ENCODE peak calls at places on chromosomes 6 and 20, in seven cellular contexts. T is brain microvascular endothelial cell; X is HL-60; W is AG10803; F is activated T-helper 9 cell treated with anti-CD3 and anti-CD28 coated beads, Interleukin-2, amount 50 U/mL, for 16 hours; N is activated naive CD4-positive, alpha-beta T cell treated with Interleukin-2 at 50 U/mL for 16 hours; K is IMR-90. E is an unnamed sample.

GRCh38 chr20:51488331-51488730 is 54.2 kb downstream of the NFATC2 start:
- DNase-seq in T (no peak), X (no peak), W (no peak), F (no peak), N (no peak), K (no peak), E (no peak)

GRCh38 chr6:30071081-30071818 is 4.3 kb downstream of the PPP1R11 start:
- DNase-seq in T (peak; percentile 25), X (no peak), W (peak; percentile 21), F (no peak), N (no peak), K (peak; percentile 15), E (no peak)

GRCh38 chr6:21915707-21916399 is 322.3 kb downstream of the SOX4 start:
- DNase-seq in T (peak; percentile 11), X (no peak), W (peak; percentile 60), F (no peak), N (no peak), K (peak; percentile 56), E (no peak)

GRCh38 chr6:148857817-148858390 is 111.1 kb downstream of the UST start:
- DNase-seq in T (peak; percentile 24), X (no peak), W (peak; percentile 94), F (no peak), N (no peak), K (peak; percentile 95), E (no peak)

GRCh38 chr6:53999088-53999755 is 112.0 kb upstream of the MLIP start:
- DNase-seq in T (no peak), X (no peak), W (no peak), F (no peak), N (no peak), K (no peak), E (no peak)

GRCh38 chr6:78989191-78989590 is 88.9 kb downstream of the PHIP start:
- DNase-seq in T (no peak), X (no peak), W (no peak), F (no peak), N (no peak), K (no peak), E (no peak)

GRCh38 chr6:42331019-42331418 is 113.4 kb upstream of the MRPS10 start:
- DNase-seq in T (no peak), X (no peak), W (no peak), F (no peak), N (no peak), K (no peak), E (no peak)

GRCh38 chr6:24574809-24575208 is 71.2 kb downstream of the KIAA0319 start:
- DNase-seq in T (no peak), X (peak; percentile 5), W (no peak), F (no peak), N (no peak), K (no peak), E (no peak)

GRCh38 chr6:2596222-2596621 is 154.5 kb downstream of the MYLK4 start:
- DNase-seq in T (no peak), X (no peak), W (no peak), F (no peak), N (no peak), K (no peak), E (no peak)

GRCh38 chr6:17967668-17968067 is 19.8 kb downstream of the KIF13A start:
- DNase-seq in T (no peak), X (no peak), W (no peak), F (no peak), N (no peak), K (no peak), E (no peak)

GRCh38 chr6:43883698-43884659 is 114.0 kb downstream of the VEGFA start:
- DNase-seq in T (no peak), X (peak; percentile 43), W (no peak), F (no peak), N (no peak), K (no peak), E (no peak)

GRCh38 chr20:58892126-58892931 is 39.8 kb downstream of the GNAS start:
- DNase-seq in T (peak; percentile 34), X (peak; percentile 68), W (peak; percentile 58), F (peak; percentile 62), N (peak; percentile 72), K (peak; percentile 50), E (peak; percentile 70)

GRCh38 chr6:12422848-12423247 is 132.7 kb downstream of the EDN1 start:
- DNase-seq in T (no peak), X (no peak), W (peak; percentile 72), F (no peak), N (no peak), K (no peak), E (no peak)

GRCh38 chr6:11207199-11207968 is 25.1 kb downstream of the NEDD9 start:
- DNase-seq in T (peak; percentile 99), X (peak; percentile 85), W (peak; percentile 100), F (no peak), N (no peak), K (peak; percentile 100), E (no peak)

GRCh38 chr6:33993091-33993490 is 152.8 kb downstream of the GRM4 start:
- DNase-seq in T (no peak), X (no peak), W (no peak), F (no peak), N (no peak), K (no peak), E (no peak)

GRCh38 chr6:14231546-14232280 is 114.1 kb downstream of the CD83 start:
- DNase-seq in T (peak; percentile 10), X (no peak), W (peak; percentile 13), F (no peak), N (no peak), K (peak; percentile 46), E (no peak)

GRCh38 chr20:64079273-64080012 is at the start of gene RGS19:
- DNase-seq in T (no peak), X (peak; percentile 97), W (peak; percentile 64), F (peak; percentile 51), N (peak; percentile 66), K (peak; percentile 64), E (no peak)

GRCh38 chr20:58705525-58705924 is 12.9 kb downstream of the NPEPL1 start:
- DNase-seq in T (no peak), X (no peak), W (no peak), F (no peak), N (no peak), K (no peak), E (no peak)

GRCh38 chr6:76441850-76442249 is 369.4 kb upstream of the IMPG1 start:
- DNase-seq in T (no peak), X (no peak), W (no peak), F (no peak), N (no peak), K (no peak), E (no peak)

GRCh38 chr6:12270551-12271228 is 19.5 kb upstream of the EDN1 start:
- DNase-seq in T (no peak), X (no peak), W (no peak), F (no peak), N (no peak), K (no peak), E (no peak)

GRCh38 chr20:50724851-50725721 is 6.3 kb upstream of the PARD6B start:
- DNase-seq in T (peak; percentile 98), X (no peak), W (peak; percentile 89), F (peak; percentile 62), N (peak; percentile 85), K (peak; percentile 96), E (peak; percentile 75)

GRCh38 chr6:13812359-13812642 is 2.1 kb downstream of the MCUR1 start:
- DNase-seq in T (no peak), X (no peak), W (no peak), F (no peak), N (no peak), K (no peak), E (no peak)

GRCh38 chr20:38275815-38276550 is 15.4 kb upstream of the KIAA1755 start:
- DNase-seq in T (peak; percentile 94), X (peak; percentile 76), W (peak; percentile 83), F (no peak), N (no peak), K (peak; percentile 96), E (no peak)

GRCh38 chr20:15582146-15582776 is 991.0 kb downstream of the KIF16B start:
- DNase-seq in T (no peak), X (no peak), W (no peak), F (no peak), N (no peak), K (peak; percentile 57), E (no peak)

GRCh38 chr20:60407938-60408337 is 449.7 kb downstream of the CDH26 start:
- DNase-seq in T (no peak), X (no peak), W (no peak), F (no peak), N (no peak), K (no peak), E (no peak)

GRCh38 chr6:31740397-31741223 is 805 bp downstream of the MSH5 start:
- DNase-seq in T (no peak), X (peak; percentile 79), W (no peak), F (no peak), N (no peak), K (no peak), E (no peak)

GRCh38 chr20:49543071-49543857 is 24.7 kb downstream of the PTGIS start:
- DNase-seq in T (no peak), X (no peak), W (no peak), F (no peak), N (no peak), K (no peak), E (no peak)

GRCh38 chr20:43946659-43947315 is 32.1 kb downstream of the TOX2 start:
- DNase-seq in T (no peak), X (no peak), W (no peak), F (no peak), N (no peak), K (no peak), E (no peak)

GRCh38 chr6:150877928-150878327 is 12.4 kb downstream of the MTHFD1L start:
- DNase-seq in T (no peak), X (no peak), W (no peak), F (no peak), N (no peak), K (no peak), E (no peak)

GRCh38 chr20:90651-91050 is 3.2 kb downstream of the DEFB125 start:
- DNase-seq in T (no peak), X (no peak), W (no peak), F (no peak), N (no peak), K (no peak), E (no peak)

GRCh38 chr20:51955756-51956155 is 153.4 kb upstream of the SALL4 start:
- DNase-seq in T (no peak), X (no peak), W (peak; percentile 70), F (no peak), N (no peak), K (peak; percentile 65), E (no peak)

GRCh38 chr6:101803146-101803545 is 409.6 kb downstream of the GRIK2 start:
- DNase-seq in T (peak; percentile 59), X (no peak), W (no peak), F (no peak), N (no peak), K (peak; percentile 52), E (no peak)